ENCODE peak calls at places on chromosomes 3 and 15, in ten cellular contexts. One of them, this sample, is unnamed.

GRCh38 chr3:64022451-64023186 is 675 bp downstream of the PSMD6 start:
- DNase-seq in esophagus squamous epithelium: no peak
- DNase-seq in upper lobe of right lung: no peak
- DNase-seq in neural progenitor cell: no peak
- DNase-seq in uterus: no peak
- DNase-seq in tibial nerve: no peak
- DNase-seq in stomach: no peak
- DNase-seq in breast epithelium: no peak
- DNase-seq in PC-9: no peak
- DNase-seq in SK-N-SH: peak; percentile 21
- DNase-seq in this sample: peak; percentile 64

GRCh38 chr3:41836360-41837134 is 125.4 kb downstream of the ULK4 start:
- DNase-seq in esophagus squamous epithelium: no peak
- DNase-seq in upper lobe of right lung: no peak
- DNase-seq in neural progenitor cell: no peak
- DNase-seq in uterus: no peak
- DNase-seq in tibial nerve: no peak
- DNase-seq in stomach: peak; percentile 63
- DNase-seq in breast epithelium: no peak
- DNase-seq in PC-9: no peak
- DNase-seq in SK-N-SH: no peak
- DNase-seq in this sample: no peak

GRCh38 chr3:149330609-149331008 is 2.8 kb downstream of the TM4SF18 start:
- DNase-seq in esophagus squamous epithelium: no peak
- DNase-seq in upper lobe of right lung: no peak
- DNase-seq in neural progenitor cell: no peak
- DNase-seq in uterus: no peak
- DNase-seq in tibial nerve: no peak
- DNase-seq in stomach: no peak
- DNase-seq in breast epithelium: no peak
- DNase-seq in PC-9: no peak
- DNase-seq in SK-N-SH: no peak
- DNase-seq in this sample: no peak

GRCh38 chr3:174775603-174776002 is 83.5 kb upstream of the NAALADL2 start:
- DNase-seq in esophagus squamous epithelium: no peak
- DNase-seq in upper lobe of right lung: no peak
- DNase-seq in neural progenitor cell: no peak
- DNase-seq in uterus: no peak
- DNase-seq in tibial nerve: no peak
- DNase-seq in stomach: no peak
- DNase-seq in breast epithelium: no peak
- DNase-seq in PC-9: no peak
- DNase-seq in SK-N-SH: no peak
- DNase-seq in this sample: no peak

GRCh38 chr3:170740726-170741591 is 129.0 kb downstream of the RPL22L1 start:
- DNase-seq in esophagus squamous epithelium: no peak
- DNase-seq in upper lobe of right lung: no peak
- DNase-seq in neural progenitor cell: no peak
- DNase-seq in uterus: peak; percentile 72
- DNase-seq in tibial nerve: peak; percentile 86
- DNase-seq in stomach: no peak
- DNase-seq in breast epithelium: peak; percentile 82
- DNase-seq in PC-9: peak; percentile 59
- DNase-seq in SK-N-SH: no peak
- DNase-seq in this sample: no peak

GRCh38 chr15:73049564-73050215 is 2.6 kb upstream of the NEO1 start:
- DNase-seq in esophagus squamous epithelium: no peak
- DNase-seq in upper lobe of right lung: no peak
- DNase-seq in neural progenitor cell: peak; percentile 19
- DNase-seq in uterus: no peak
- DNase-seq in tibial nerve: no peak
- DNase-seq in stomach: no peak
- DNase-seq in breast epithelium: no peak
- DNase-seq in PC-9: no peak
- DNase-seq in SK-N-SH: no peak
- DNase-seq in this sample: no peak

GRCh38 chr3:186413615-186414415 is 51.8 kb upstream of the DGKG start:
- DNase-seq in esophagus squamous epithelium: no peak
- DNase-seq in upper lobe of right lung: peak; percentile 66
- DNase-seq in neural progenitor cell: peak; percentile 76
- DNase-seq in uterus: peak; percentile 65
- DNase-seq in tibial nerve: peak; percentile 43
- DNase-seq in stomach: peak; percentile 51
- DNase-seq in breast epithelium: peak; percentile 79
- DNase-seq in PC-9: no peak
- DNase-seq in SK-N-SH: peak; percentile 30
- DNase-seq in this sample: peak; percentile 63

GRCh38 chr3:182248349-182248880 is 536.7 kb downstream of the SOX2 start:
- DNase-seq in esophagus squamous epithelium: no peak
- DNase-seq in upper lobe of right lung: no peak
- DNase-seq in neural progenitor cell: no peak
- DNase-seq in uterus: no peak
- DNase-seq in tibial nerve: no peak
- DNase-seq in stomach: no peak
- DNase-seq in breast epithelium: no peak
- DNase-seq in PC-9: no peak
- DNase-seq in SK-N-SH: peak; percentile 30
- DNase-seq in this sample: no peak

GRCh38 chr3:195905970-195906864 is 2.1 kb downstream of the TNK2 start:
- DNase-seq in esophagus squamous epithelium: no peak
- DNase-seq in upper lobe of right lung: no peak
- DNase-seq in neural progenitor cell: no peak
- DNase-seq in uterus: no peak
- DNase-seq in tibial nerve: no peak
- DNase-seq in stomach: no peak
- DNase-seq in breast epithelium: no peak
- DNase-seq in PC-9: no peak
- DNase-seq in SK-N-SH: no peak
- DNase-seq in this sample: no peak

GRCh38 chr15:30999729-31000128 is 8.3 kb upstream of the MTMR10 start:
- DNase-seq in esophagus squamous epithelium: no peak
- DNase-seq in upper lobe of right lung: no peak
- DNase-seq in neural progenitor cell: no peak
- DNase-seq in uterus: no peak
- DNase-seq in tibial nerve: no peak
- DNase-seq in stomach: no peak
- DNase-seq in breast epithelium: no peak
- DNase-seq in PC-9: no peak
- DNase-seq in SK-N-SH: no peak
- DNase-seq in this sample: no peak

GRCh38 chr15:30992465-30992864 is 1.0 kb upstream of the MTMR10 start:
- DNase-seq in esophagus squamous epithelium: no peak
- DNase-seq in upper lobe of right lung: peak; percentile 73
- DNase-seq in neural progenitor cell: no peak
- DNase-seq in uterus: no peak
- DNase-seq in tibial nerve: no peak
- DNase-seq in stomach: no peak
- DNase-seq in breast epithelium: no peak
- DNase-seq in PC-9: no peak
- DNase-seq in SK-N-SH: no peak
- DNase-seq in this sample: no peak

GRCh38 chr15:30992073-30992363 is 590 bp upstream of the MTMR10 start:
- DNase-seq in esophagus squamous epithelium: no peak
- DNase-seq in upper lobe of right lung: no peak
- DNase-seq in neural progenitor cell: no peak
- DNase-seq in uterus: no peak
- DNase-seq in tibial nerve: peak; percentile 27
- DNase-seq in stomach: no peak
- DNase-seq in breast epithelium: no peak
- DNase-seq in PC-9: no peak
- DNase-seq in SK-N-SH: no peak
- DNase-seq in this sample: no peak

GRCh38 chr15:31001702-31002101 is 10.3 kb upstream of the MTMR10 start:
- DNase-seq in esophagus squamous epithelium: no peak
- DNase-seq in upper lobe of right lung: no peak
- DNase-seq in neural progenitor cell: no peak
- DNase-seq in uterus: no peak
- DNase-seq in tibial nerve: no peak
- DNase-seq in stomach: no peak
- DNase-seq in breast epithelium: no peak
- DNase-seq in PC-9: no peak
- DNase-seq in SK-N-SH: no peak
- DNase-seq in this sample: no peak

DNA sequence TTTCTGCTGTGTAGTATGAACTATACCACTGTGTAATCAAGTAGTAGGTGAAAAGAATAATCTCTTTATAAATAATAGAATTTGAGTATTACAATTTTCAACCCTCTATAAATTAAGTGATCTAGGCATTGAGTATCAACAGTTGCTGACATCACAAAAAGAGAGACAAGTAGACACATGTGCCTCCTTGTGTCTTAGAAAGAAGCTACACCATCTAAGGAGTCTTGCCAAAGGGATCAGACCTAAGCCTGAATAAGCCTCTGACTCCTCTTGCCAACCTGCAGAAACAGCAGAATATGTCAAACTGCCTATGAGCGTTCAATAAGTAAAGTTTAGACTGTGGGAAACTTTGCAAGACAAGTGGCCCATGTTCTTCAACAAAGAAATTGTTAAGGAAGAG is 5.8 kb upstream of the MTMR10 start:
- DNase-seq in esophagus squamous epithelium: no peak
- DNase-seq in upper lobe of right lung: no peak
- DNase-seq in neural progenitor cell: no peak
- DNase-seq in uterus: no peak
- DNase-seq in tibial nerve: no peak
- DNase-seq in stomach: no peak
- DNase-seq in breast epithelium: no peak
- DNase-seq in PC-9: no peak
- DNase-seq in SK-N-SH: no peak
- DNase-seq in this sample: no peak
- TF ChIP-seq CTCF in esophagus squamous epithelium: no peak
- TF ChIP-seq CTCF in upper lobe of right lung: no peak
- TF ChIP-seq CTCF in neural progenitor cell: no peak
- TF ChIP-seq CTCF in uterus: no peak
- TF ChIP-seq CTCF in tibial nerve: no peak
- TF ChIP-seq CTCF in stomach: no peak
- TF ChIP-seq CTCF in breast epithelium: no peak
- TF ChIP-seq CTCF in PC-9: no peak
- TF ChIP-seq CTCF in SK-N-SH: no peak
- TF ChIP-seq CTCF in this sample: no peak

GRCh38 chr3:120982608-120983320 is 74.8 kb downstream of the STXBP5L start:
- DNase-seq in esophagus squamous epithelium: no peak
- DNase-seq in upper lobe of right lung: no peak
- DNase-seq in neural progenitor cell: no peak
- DNase-seq in uterus: no peak
- DNase-seq in tibial nerve: no peak
- DNase-seq in stomach: no peak
- DNase-seq in breast epithelium: no peak
- DNase-seq in PC-9: no peak
- DNase-seq in SK-N-SH: peak; percentile 3
- DNase-seq in this sample: no peak

GRCh38 chr3:120985242-120985641 is 77.2 kb downstream of the STXBP5L start:
- DNase-seq in esophagus squamous epithelium: no peak
- DNase-seq in upper lobe of right lung: no peak
- DNase-seq in neural progenitor cell: no peak
- DNase-seq in uterus: no peak
- DNase-seq in tibial nerve: no peak
- DNase-seq in stomach: no peak
- DNase-seq in breast epithelium: no peak
- DNase-seq in PC-9: no peak
- DNase-seq in SK-N-SH: no peak
- DNase-seq in this sample: no peak

GRCh38 chr3:120988994-120989393 is 81.0 kb downstream of the STXBP5L start:
- DNase-seq in esophagus squamous epithelium: no peak
- DNase-seq in upper lobe of right lung: no peak
- DNase-seq in neural progenitor cell: no peak
- DNase-seq in uterus: no peak
- DNase-seq in tibial nerve: no peak
- DNase-seq in stomach: no peak
- DNase-seq in breast epithelium: no peak
- DNase-seq in PC-9: no peak
- DNase-seq in SK-N-SH: no peak
- DNase-seq in this sample: no peak

GRCh38 chr3:120983321-120983665 is 75.3 kb downstream of the STXBP5L start:
- DNase-seq in esophagus squamous epithelium: no peak
- DNase-seq in upper lobe of right lung: no peak
- DNase-seq in neural progenitor cell: peak; percentile 8
- DNase-seq in uterus: no peak
- DNase-seq in tibial nerve: no peak
- DNase-seq in stomach: no peak
- DNase-seq in breast epithelium: no peak
- DNase-seq in PC-9: no peak
- DNase-seq in SK-N-SH: peak; percentile 0
- DNase-seq in this sample: no peak

GRCh38 chr3:120983841-120984240 is 75.8 kb downstream of the STXBP5L start:
- DNase-seq in esophagus squamous epithelium: no peak
- DNase-seq in upper lobe of right lung: no peak
- DNase-seq in neural progenitor cell: peak; percentile 9
- DNase-seq in uterus: no peak
- DNase-seq in tibial nerve: no peak
- DNase-seq in stomach: no peak
- DNase-seq in breast epithelium: no peak
- DNase-seq in PC-9: no peak
- DNase-seq in SK-N-SH: no peak
- DNase-seq in this sample: no peak
- H3K4me1 ChIP-seq in esophagus squamous epithelium: no peaks in the 10 kb centered on the region
- H3K4me1 ChIP-seq in upper lobe of right lung: no peaks in the 10 kb centered on the region
- H3K4me1 ChIP-seq in neural progenitor cell: no peaks in the 10 kb centered on the region
- H3K4me1 ChIP-seq in uterus: no peaks in the 10 kb centered on the region
- H3K4me1 ChIP-seq in tibial nerve: no peaks in the 10 kb centered on the region
- H3K4me1 ChIP-seq in stomach: no peaks in the 10 kb centered on the region
- H3K4me1 ChIP-seq in breast epithelium: no peaks in the 10 kb centered on the region
- H3K4me1 ChIP-seq in PC-9: no peaks in the 10 kb centered on the region
- H3K4me1 ChIP-seq in SK-N-SH: no peaks in the 10 kb centered on the region
- H3K4me1 ChIP-seq in this sample: no peaks in the 10 kb centered on the region

DNA sequence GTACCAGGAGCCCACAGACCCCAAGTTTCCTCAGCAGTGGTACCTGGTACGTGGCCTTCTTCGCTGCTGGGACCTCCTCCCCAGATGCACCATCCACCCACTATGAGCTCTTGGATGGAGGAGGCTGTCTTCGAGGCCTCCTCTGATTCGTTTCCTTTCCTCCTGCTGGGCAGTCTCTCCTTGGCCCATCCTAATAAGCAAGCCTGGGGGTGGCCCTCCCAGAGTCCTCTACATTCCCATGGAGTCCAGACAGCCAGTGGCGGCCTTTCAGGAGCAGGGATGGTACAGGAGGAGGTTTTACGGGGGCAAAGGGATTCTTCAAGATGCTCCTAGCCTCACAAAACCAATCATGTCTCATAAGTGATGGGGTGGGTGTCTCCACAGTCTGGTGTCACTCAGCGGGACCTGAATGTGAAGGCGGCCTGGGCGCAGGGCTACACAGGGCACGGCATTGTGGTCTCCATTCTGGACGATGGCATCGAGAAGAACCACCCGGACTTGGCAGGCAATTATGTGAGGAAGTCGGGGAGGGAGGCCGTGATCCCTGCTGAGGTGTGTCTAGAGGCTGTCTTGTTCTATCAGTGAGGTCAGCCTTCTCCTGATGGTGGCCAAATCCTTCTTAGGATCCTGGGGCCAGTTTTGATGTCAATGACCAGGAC is 7.7 kb upstream of the FES start:
- DNase-seq in esophagus squamous epithelium: no peak
- DNase-seq in upper lobe of right lung: no peak
- DNase-seq in neural progenitor cell: no peak
- DNase-seq in uterus: no peak
- DNase-seq in tibial nerve: no peak
- DNase-seq in stomach: no peak
- DNase-seq in breast epithelium: no peak
- DNase-seq in PC-9: no peak
- DNase-seq in SK-N-SH: no peak
- DNase-seq in this sample: no peak
- H3K36me3 ChIP-seq in esophagus squamous epithelium: peaks cover 47% of the 10 kb centered on the region
- H3K36me3 ChIP-seq in upper lobe of right lung: peaks cover 61% of the 10 kb centered on the region
- H3K36me3 ChIP-seq in neural progenitor cell: no peaks in the 10 kb centered on the region
- H3K36me3 ChIP-seq in uterus: no peaks in the 10 kb centered on the region
- H3K36me3 ChIP-seq in tibial nerve: peaks cover 63% of the 10 kb centered on the region
- H3K36me3 ChIP-seq in stomach: peaks cover 58% of the 10 kb centered on the region
- H3K36me3 ChIP-seq in breast epithelium: peaks cover 11% of the 10 kb centered on the region
- H3K36me3 ChIP-seq in PC-9: peaks cover 9% of the 10 kb centered on the region
- H3K36me3 ChIP-seq in SK-N-SH: peaks cover 55% of the 10 kb centered on the region
- H3K36me3 ChIP-seq in this sample: peaks cover 14% of the 10 kb centered on the region

GRCh38 chr3:37974928-37975223 is 15.7 kb upstream of the VILL start:
- DNase-seq in esophagus squamous epithelium: no peak
- DNase-seq in upper lobe of right lung: no peak
- DNase-seq in neural progenitor cell: no peak
- DNase-seq in uterus: no peak
- DNase-seq in tibial nerve: no peak
- DNase-seq in stomach: no peak
- DNase-seq in breast epithelium: no peak
- DNase-seq in PC-9: no peak
- DNase-seq in SK-N-SH: no peak
- DNase-seq in this sample: no peak
- TF ChIP-seq CTCF in esophagus squamous epithelium: no peak
- TF ChIP-seq CTCF in upper lobe of right lung: no peak
- TF ChIP-seq CTCF in neural progenitor cell: peak; percentile 2
- TF ChIP-seq CTCF in uterus: no peak
- TF ChIP-seq CTCF in tibial nerve: no peak
- TF ChIP-seq CTCF in stomach: no peak
- TF ChIP-seq CTCF in breast epithelium: no peak
- TF ChIP-seq CTCF in PC-9: peak; percentile 30
- TF ChIP-seq CTCF in SK-N-SH: no peak
- TF ChIP-seq CTCF in this sample: no peak

This sample was measured in pancreas.